ENCODE peak calls at places on chromosome 9, in six cellular contexts. N, E, O, H, U and B are unnamed samples.

GRCh38 chr9:129394011-129394919 is 216.2 kb upstream of the IER5L start:
- DNase-seq in O (no peak), E (peak; percentile 51), N (no peak), H (no peak), U (no peak), B (peak; percentile 71)

GRCh38 chr9:89542461-89543021 is 44.6 kb upstream of the SEMA4D start:
- DNase-seq in H (no peak), U (no peak), E (no peak), N (no peak), O (no peak), B (peak; percentile 45)

GRCh38 chr9:14251146-14252071 is 62.5 kb downstream of the NFIB start:
- DNase-seq in O (peak; percentile 50), N (peak; percentile 50), U (peak; percentile 90), H (no peak), E (peak; percentile 86), B (no peak)

GRCh38 chr9:14347408-14348224 is 33.7 kb upstream of the NFIB start:
- DNase-seq in O (no peak), H (no peak), E (peak; percentile 82), U (peak; percentile 81), N (no peak), B (no peak)

GRCh38 chr9:91572044-91572443 is 148.4 kb upstream of the NFIL3 start:
- DNase-seq in O (no peak), N (no peak), H (no peak), E (no peak), U (peak; percentile 65), B (no peak)

GRCh38 chr9:7298123-7298522 is 501.5 kb downstream of the DMAC1 start:
- DNase-seq in H (no peak), N (no peak), O (no peak), U (peak; percentile 27), E (no peak), B (no peak)

GRCh38 chr9:15837079-15837679 is 284.3 kb downstream of the CCDC171 start:
- DNase-seq in O (peak; percentile 32), E (no peak), H (no peak), U (peak; percentile 78), N (peak; percentile 65), B (peak; percentile 77)

GRCh38 chr9:16181539-16181938 is 628.7 kb downstream of the CCDC171 start:
- DNase-seq in U (no peak), O (no peak), E (no peak), N (no peak), H (no peak), B (no peak)

GRCh38 chr9:134326754-134327526 is 685 bp downstream of the RXRA start:
- DNase-seq in N (no peak), H (no peak), O (no peak), U (peak; percentile 45), E (peak; percentile 79), B (no peak)

GRCh38 chr9:129697111-129697955 is 31.9 kb downstream of the PRRX2 start:
- DNase-seq in H (no peak), N (no peak), O (peak; percentile 45), U (peak; percentile 68), E (peak; percentile 93), B (no peak)

GRCh38 chr9:92147854-92148184 is 32.6 kb upstream of the SPTLC1 start:
- DNase-seq in E (no peak), H (no peak), U (no peak), O (no peak), N (no peak), B (no peak)

GRCh38 chr9:107751522-107752235 is 262.1 kb upstream of the KLF4 start:
- DNase-seq in H (peak; percentile 50), U (peak; percentile 34), O (no peak), N (peak; percentile 72), E (no peak), B (no peak)

GRCh38 chr9:109122726-109123621 is 3.2 kb upstream of the TMEM245 start:
- DNase-seq in U (peak; percentile 21), H (no peak), E (no peak), N (peak; percentile 60), O (no peak), B (no peak)

GRCh38 chr9:25094518-25094917 is 548.8 kb upstream of the IZUMO3 start:
- DNase-seq in O (no peak), H (no peak), U (no peak), N (no peak), E (no peak), B (no peak)

GRCh38 chr9:132214027-132214622 is 52.3 kb downstream of the NTNG2 start:
- DNase-seq in N (no peak), H (no peak), U (peak; percentile 93), E (peak; percentile 91), O (peak; percentile 79), B (no peak)

GRCh38 chr9:91778031-91778430 is 172.0 kb downstream of the ROR2 start:
- DNase-seq in H (no peak), O (no peak), N (no peak), E (no peak), U (peak; percentile 20), B (no peak)

GRCh38 chr9:91066042-91066415 is 264.4 kb downstream of the SYK start:
- DNase-seq in H (no peak), N (no peak), O (no peak), E (no peak), U (no peak), B (no peak)

GRCh38 chr9:92718086-92719001 is 46.3 kb downstream of the BICD2 start:
- DNase-seq in O (no peak), N (no peak), U (no peak), H (no peak), E (peak; percentile 35), B (peak; percentile 58)

GRCh38 chr9:15211160-15211993 is 95.6 kb downstream of the TTC39B start:
- DNase-seq in H (peak; percentile 35), N (peak; percentile 70), O (peak; percentile 72), E (no peak), U (peak; percentile 86), B (peak; percentile 83)

GRCh38 chr9:29211681-29212589 is 1638.7 kb upstream of the C9orf72 start:
- DNase-seq in U (peak; percentile 35), O (peak; percentile 45), E (peak; percentile 78), H (no peak), N (peak; percentile 12), B (no peak)

GRCh38 chr9:132006657-132007370 is 72.9 kb downstream of the MED27 start:
- DNase-seq in H (no peak), E (no peak), O (no peak), U (peak; percentile 57), N (no peak), B (no peak)

GRCh38 chr9:92180669-92181181 is 65.5 kb upstream of the SPTLC1 start:
- DNase-seq in O (no peak), H (no peak), U (peak; percentile 76), N (peak; percentile 20), E (no peak), B (peak; percentile 46)

GRCh38 chr9:76403352-76403751 is 9.1 kb upstream of the RFK start:
- DNase-seq in H (no peak), N (peak; percentile 64), U (peak; percentile 90), E (no peak), O (no peak), B (peak; percentile 65)

GRCh38 chr9:105226055-105226454 is 18.4 kb upstream of the SLC44A1 start:
- DNase-seq in U (no peak), N (no peak), H (no peak), E (no peak), O (no peak), B (no peak)

GRCh38 chr9:71863652-71864051 is 47.3 kb downstream of the ABHD17B start:
- DNase-seq in N (no peak), O (no peak), H (no peak), U (peak; percentile 52), E (no peak), B (no peak)
- H3K27ac ChIP-seq in N (no peak overlapping the region), O (no peak overlapping the region), H (no peak overlapping the region), U (peak overlapping the region; percentile 60), E (no peak overlapping the region), B (no peak overlapping the region)

GRCh38 chr9:124308606-124309310 is 51.0 kb downstream of the NEK6 start:
- DNase-seq in E (no peak), O (no peak), N (no peak), U (no peak), H (no peak), B (no peak)
- H3K27me3 ChIP-seq in E (no peaks in the 10 kb centered on the region), O (no peaks in the 10 kb centered on the region), N (no peaks in the 10 kb centered on the region), U (no peaks in the 10 kb centered on the region), H (no peaks in the 10 kb centered on the region), B (no peaks in the 10 kb centered on the region)

DNA sequence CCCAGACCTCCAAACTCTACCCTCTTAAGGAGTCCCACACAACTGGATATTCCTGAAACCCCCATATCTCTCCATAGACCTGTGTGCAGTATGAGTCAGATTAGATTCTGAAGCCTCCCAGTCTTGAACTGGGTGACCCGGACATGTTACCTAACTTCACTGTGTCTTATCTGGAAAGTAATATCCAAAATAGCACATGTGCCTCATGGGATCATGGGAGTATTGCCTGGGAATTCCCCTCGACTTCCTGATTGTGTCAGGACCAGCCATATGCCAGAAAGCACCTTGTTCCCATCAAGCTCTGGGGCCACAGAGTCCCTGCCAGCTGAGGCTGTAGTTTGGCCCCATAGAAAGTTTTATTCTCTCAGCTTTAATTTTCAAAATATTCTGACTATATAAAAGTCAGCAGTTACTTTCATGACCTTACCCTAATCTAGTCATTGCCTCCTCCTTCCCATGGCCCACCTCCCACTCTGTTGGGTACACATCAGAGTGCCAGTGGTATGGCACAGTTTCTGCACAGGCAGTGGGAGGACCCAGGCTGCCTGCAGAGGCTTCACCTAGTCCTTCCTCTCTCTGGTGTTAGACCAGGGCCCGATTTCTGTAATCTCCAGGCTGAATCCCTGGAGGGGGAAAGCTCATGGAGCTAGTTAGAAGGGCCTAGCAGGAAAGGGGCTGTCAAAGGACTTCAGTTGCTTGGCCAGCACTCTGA is 19.5 kb upstream of the B4GALT1 start:
- DNase-seq in H (no peak), U (peak; percentile 72), N (no peak), E (no peak), O (peak; percentile 50), B (no peak)
- H3K27ac ChIP-seq in H (no peak overlapping the region), U (no peak overlapping the region), N (no peak overlapping the region), E (peak overlapping the region; percentile 80), O (peak overlapping the region; percentile 61), B (no peak overlapping the region)

DNA sequence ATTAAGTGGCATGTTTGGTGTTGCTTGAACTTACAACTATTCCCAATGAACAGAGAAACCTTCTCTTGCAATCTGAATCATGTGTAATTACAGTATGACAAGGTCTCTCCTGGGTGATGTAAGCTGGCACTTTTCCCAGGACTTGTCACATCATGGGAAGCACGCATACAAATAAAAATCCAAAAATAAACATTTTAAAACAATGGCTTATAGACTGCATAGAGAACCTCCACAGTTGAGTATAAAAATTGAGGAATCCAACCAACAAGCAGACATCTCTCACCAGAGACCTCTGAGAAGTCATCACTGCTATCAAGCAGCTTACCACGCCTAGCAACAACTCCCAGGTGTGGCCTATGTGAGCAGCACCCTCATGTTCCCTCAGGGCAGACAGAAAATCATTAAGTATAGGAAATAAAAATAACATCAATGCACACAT is 3.9 kb downstream of the MLLT3 start:
- DNase-seq in U (peak; percentile 81), H (no peak), E (no peak), N (peak; percentile 14), O (peak; percentile 48), B (no peak)
- H3K27me3 ChIP-seq in U (peaks cover 1% of the 10 kb centered on the region), H (peaks cover 2% of the 10 kb centered on the region), E (no peaks in the 10 kb centered on the region), N (peaks cover 14% of the 10 kb centered on the region), O (no peaks in the 10 kb centered on the region), B (no peaks in the 10 kb centered on the region)